ENCODE peak calls at places on chromosomes 4 and X, in four cellular contexts. D is iPS-NIHi11; L is activated naive CD4-positive, alpha-beta T cell treated with Interleukin-2 at 50 U/mL for 16 hours; T is NT2/D1. U is an unnamed sample.

GRCh38 chrX:44002569-44002968 is 29.4 kb upstream of the NDP start:
- DNase-seq in D (no peak), L (no peak), T (no peak), U (no peak)

GRCh38 chr4:108651068-108651794 is 832 bp downstream of the OSTC start:
- DNase-seq in D (peak), L (no peak), T (no peak), U (no peak)

GRCh38 chr4:7197910-7198309 is 5.6 kb downstream of the SORCS2 start:
- DNase-seq in D (no peak), L (no peak), T (no peak), U (no peak)

GRCh38 chrX:39857780-39858179 is 240.0 kb downstream of the BCOR start:
- DNase-seq in D (no peak), L (peak), T (no peak), U (peak)

GRCh38 chrX:132623307-132623706 is 134.5 kb upstream of the MBNL3 start:
- DNase-seq in D (no peak), L (no peak), T (no peak), U (no peak)

GRCh38 chrX:19190902-19191301 is 68.6 kb upstream of the ADGRG2 start:
- DNase-seq in D (no peak), L (no peak), T (no peak), U (no peak)

GRCh38 chrX:102712216-102712966 is at the start of gene GPRASP2:
- DNase-seq in D (peak), L (peak), T (no peak), U (peak)

GRCh38 chr4:1300466-1301455 is 11.1 kb downstream of the MAEA start:
- DNase-seq in D (no peak), L (peak), T (no peak), U (peak)

GRCh38 chr4:3518941-3519340 is 13.3 kb downstream of the LRPAP1 start:
- DNase-seq in D (no peak), L (no peak), T (no peak), U (no peak)